ENCODE peak calls at places on chromosomes 12 and 14, in nine cellular contexts. One of them, this sample, is unnamed.

GRCh38 chr12:57627504-57628279 is 5.3 kb downstream of the B4GALNT1 start:
- DNase-seq in nephron progenitor cell: peak; percentile 42
- DNase-seq in MCF 10A: no peak
- DNase-seq in breast epithelium: no peak
- DNase-seq in brain microvascular endothelial cell: no peak
- DNase-seq in lower leg skin: peak; percentile 9
- DNase-seq in pancreas: no peak
- DNase-seq in SK-N-SH: peak; percentile 27
- DNase-seq in CD4-positive, alpha-beta T cell: no peak
- DNase-seq in this sample: peak; percentile 31

GRCh38 chr12:87930033-87930432 is 99.2 kb downstream of the C12orf50 start:
- DNase-seq in nephron progenitor cell: no peak
- DNase-seq in MCF 10A: peak; percentile 56
- DNase-seq in breast epithelium: no peak
- DNase-seq in brain microvascular endothelial cell: peak; percentile 85
- DNase-seq in lower leg skin: no peak
- DNase-seq in pancreas: no peak
- DNase-seq in SK-N-SH: no peak
- DNase-seq in CD4-positive, alpha-beta T cell: no peak
- DNase-seq in this sample: no peak

GRCh38 chr14:28779416-28779941 is 12.9 kb downstream of the FOXG1 start:
- DNase-seq in nephron progenitor cell: no peak
- DNase-seq in MCF 10A: no peak
- DNase-seq in breast epithelium: no peak
- DNase-seq in brain microvascular endothelial cell: no peak
- DNase-seq in lower leg skin: no peak
- DNase-seq in pancreas: no peak
- DNase-seq in SK-N-SH: no peak
- DNase-seq in CD4-positive, alpha-beta T cell: no peak
- DNase-seq in this sample: no peak

GRCh38 chr12:46895726-46896125 is 69.9 kb upstream of the SLC38A4 start:
- DNase-seq in nephron progenitor cell: no peak
- DNase-seq in MCF 10A: no peak
- DNase-seq in breast epithelium: no peak
- DNase-seq in brain microvascular endothelial cell: no peak
- DNase-seq in lower leg skin: no peak
- DNase-seq in pancreas: no peak
- DNase-seq in SK-N-SH: no peak
- DNase-seq in CD4-positive, alpha-beta T cell: no peak
- DNase-seq in this sample: no peak

GRCh38 chr14:104561124-104561531 is 18.4 kb upstream of the C14orf180 start:
- DNase-seq in nephron progenitor cell: no peak
- DNase-seq in MCF 10A: no peak
- DNase-seq in breast epithelium: no peak
- DNase-seq in brain microvascular endothelial cell: no peak
- DNase-seq in lower leg skin: no peak
- DNase-seq in pancreas: no peak
- DNase-seq in SK-N-SH: no peak
- DNase-seq in CD4-positive, alpha-beta T cell: no peak
- DNase-seq in this sample: no peak

GRCh38 chr14:92963301-92964123 is 40.6 kb downstream of the CHGA start:
- DNase-seq in nephron progenitor cell: no peak
- DNase-seq in MCF 10A: no peak
- DNase-seq in breast epithelium: no peak
- DNase-seq in brain microvascular endothelial cell: no peak
- DNase-seq in lower leg skin: no peak
- DNase-seq in pancreas: no peak
- DNase-seq in SK-N-SH: no peak
- DNase-seq in CD4-positive, alpha-beta T cell: no peak
- DNase-seq in this sample: no peak

GRCh38 chr12:67667276-67668073 is 18.9 kb downstream of the DYRK2 start:
- DNase-seq in nephron progenitor cell: no peak
- DNase-seq in MCF 10A: no peak
- DNase-seq in breast epithelium: no peak
- DNase-seq in brain microvascular endothelial cell: no peak
- DNase-seq in lower leg skin: peak; percentile 39
- DNase-seq in pancreas: no peak
- DNase-seq in SK-N-SH: no peak
- DNase-seq in CD4-positive, alpha-beta T cell: no peak
- DNase-seq in this sample: no peak

GRCh38 chr14:35978561-35978960 is 152.4 kb downstream of the BRMS1L start:
- DNase-seq in nephron progenitor cell: no peak
- DNase-seq in MCF 10A: no peak
- DNase-seq in breast epithelium: no peak
- DNase-seq in brain microvascular endothelial cell: no peak
- DNase-seq in lower leg skin: no peak
- DNase-seq in pancreas: no peak
- DNase-seq in SK-N-SH: no peak
- DNase-seq in CD4-positive, alpha-beta T cell: no peak
- DNase-seq in this sample: no peak

GRCh38 chr14:104436047-104436531 is 143.5 kb upstream of the C14orf180 start:
- DNase-seq in nephron progenitor cell: no peak
- DNase-seq in MCF 10A: peak; percentile 13
- DNase-seq in breast epithelium: peak; percentile 48
- DNase-seq in brain microvascular endothelial cell: peak; percentile 16
- DNase-seq in lower leg skin: peak; percentile 23
- DNase-seq in pancreas: peak; percentile 79
- DNase-seq in SK-N-SH: peak; percentile 91
- DNase-seq in CD4-positive, alpha-beta T cell: no peak
- DNase-seq in this sample: no peak

GRCh38 chr12:54159140-54159539 is 29.6 kb downstream of the SMUG1 start:
- DNase-seq in nephron progenitor cell: peak; percentile 68
- DNase-seq in MCF 10A: no peak
- DNase-seq in breast epithelium: no peak
- DNase-seq in brain microvascular endothelial cell: no peak
- DNase-seq in lower leg skin: no peak
- DNase-seq in pancreas: no peak
- DNase-seq in SK-N-SH: peak; percentile 64
- DNase-seq in CD4-positive, alpha-beta T cell: no peak
- DNase-seq in this sample: no peak

GRCh38 chr14:104161601-104162367 is 23.4 kb downstream of the KIF26A start:
- DNase-seq in nephron progenitor cell: no peak
- DNase-seq in MCF 10A: no peak
- DNase-seq in breast epithelium: no peak
- DNase-seq in brain microvascular endothelial cell: no peak
- DNase-seq in lower leg skin: no peak
- DNase-seq in pancreas: no peak
- DNase-seq in SK-N-SH: no peak
- DNase-seq in CD4-positive, alpha-beta T cell: no peak
- DNase-seq in this sample: no peak

GRCh38 chr12:46682148-46682547 is 143.6 kb downstream of the SLC38A4 start:
- DNase-seq in nephron progenitor cell: no peak
- DNase-seq in MCF 10A: no peak
- DNase-seq in breast epithelium: no peak
- DNase-seq in brain microvascular endothelial cell: no peak
- DNase-seq in lower leg skin: no peak
- DNase-seq in pancreas: no peak
- DNase-seq in SK-N-SH: no peak
- DNase-seq in CD4-positive, alpha-beta T cell: no peak
- DNase-seq in this sample: no peak

GRCh38 chr14:93035917-93036651 is 79.6 kb downstream of the ITPK1 start:
- DNase-seq in nephron progenitor cell: peak; percentile 36
- DNase-seq in MCF 10A: peak; percentile 78
- DNase-seq in breast epithelium: no peak
- DNase-seq in brain microvascular endothelial cell: peak; percentile 18
- DNase-seq in lower leg skin: no peak
- DNase-seq in pancreas: no peak
- DNase-seq in SK-N-SH: no peak
- DNase-seq in CD4-positive, alpha-beta T cell: no peak
- DNase-seq in this sample: no peak

DNA sequence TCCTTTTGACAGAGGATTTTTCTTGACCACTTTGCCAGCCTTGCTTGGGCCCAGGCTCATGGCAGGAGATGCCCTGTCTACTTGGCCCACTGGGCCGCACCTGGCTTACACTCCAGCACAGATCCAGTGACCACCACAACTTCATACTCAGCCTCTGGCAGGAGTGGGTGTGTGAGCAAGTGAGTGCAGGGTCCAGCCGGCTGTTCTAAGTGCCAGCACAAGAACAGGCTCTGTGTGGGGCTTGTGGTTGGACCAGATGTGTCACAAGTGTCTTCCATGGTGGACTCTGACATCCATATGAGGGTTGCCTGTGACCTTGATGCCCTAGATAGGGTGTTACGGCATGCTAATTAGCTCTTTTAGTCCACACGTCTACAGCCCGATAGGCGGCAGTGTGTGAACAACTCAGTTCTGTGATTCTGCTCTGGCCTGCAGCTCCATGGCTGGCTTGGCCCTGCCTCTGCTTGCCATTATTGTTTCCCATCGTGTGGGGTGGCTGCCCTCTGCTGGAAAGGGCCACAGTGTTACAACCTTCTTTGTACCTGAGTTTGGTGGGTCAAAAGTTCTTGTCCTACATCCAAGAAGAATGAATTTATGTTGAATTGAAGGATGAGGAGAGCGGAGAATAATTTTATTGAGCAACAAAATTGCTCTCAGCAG is 1089.1 kb downstream of the SLC6A15 start:
- DNase-seq in nephron progenitor cell: peak; percentile 43
- DNase-seq in MCF 10A: peak; percentile 73
- DNase-seq in breast epithelium: no peak
- DNase-seq in brain microvascular endothelial cell: peak; percentile 35
- DNase-seq in lower leg skin: no peak
- DNase-seq in pancreas: no peak
- DNase-seq in SK-N-SH: peak; percentile 12
- DNase-seq in CD4-positive, alpha-beta T cell: no peak
- DNase-seq in this sample: no peak
- TF ChIP-seq CTCF in nephron progenitor cell: peak; percentile 41
- TF ChIP-seq CTCF in MCF 10A: peak; percentile 49
- TF ChIP-seq CTCF in breast epithelium: no peak
- TF ChIP-seq CTCF in brain microvascular endothelial cell: peak; percentile 67
- TF ChIP-seq CTCF in lower leg skin: no peak
- TF ChIP-seq CTCF in pancreas: no peak
- TF ChIP-seq CTCF in SK-N-SH: peak; percentile 53
- TF ChIP-seq CTCF in CD4-positive, alpha-beta T cell: no peak
- TF ChIP-seq CTCF in this sample: no peak

GRCh38 chr12:72476301-72476700 is 204.1 kb downstream of the TRHDE start:
- DNase-seq in nephron progenitor cell: no peak
- DNase-seq in MCF 10A: no peak
- DNase-seq in breast epithelium: no peak
- DNase-seq in brain microvascular endothelial cell: no peak
- DNase-seq in lower leg skin: no peak
- DNase-seq in pancreas: no peak
- DNase-seq in SK-N-SH: no peak
- DNase-seq in CD4-positive, alpha-beta T cell: no peak
- DNase-seq in this sample: no peak

GRCh38 chr12:72467985-72468384 is 195.8 kb downstream of the TRHDE start:
- DNase-seq in nephron progenitor cell: no peak
- DNase-seq in MCF 10A: no peak
- DNase-seq in breast epithelium: no peak
- DNase-seq in brain microvascular endothelial cell: no peak
- DNase-seq in lower leg skin: no peak
- DNase-seq in pancreas: no peak
- DNase-seq in SK-N-SH: no peak
- DNase-seq in CD4-positive, alpha-beta T cell: no peak
- DNase-seq in this sample: no peak

GRCh38 chr12:72468505-72468904 is 196.3 kb downstream of the TRHDE start:
- DNase-seq in nephron progenitor cell: no peak
- DNase-seq in MCF 10A: no peak
- DNase-seq in breast epithelium: no peak
- DNase-seq in brain microvascular endothelial cell: no peak
- DNase-seq in lower leg skin: no peak
- DNase-seq in pancreas: no peak
- DNase-seq in SK-N-SH: no peak
- DNase-seq in CD4-positive, alpha-beta T cell: no peak
- DNase-seq in this sample: no peak

GRCh38 chr12:72471806-72472205 is 199.6 kb downstream of the TRHDE start:
- DNase-seq in nephron progenitor cell: peak; percentile 9
- DNase-seq in MCF 10A: no peak
- DNase-seq in breast epithelium: no peak
- DNase-seq in brain microvascular endothelial cell: no peak
- DNase-seq in lower leg skin: no peak
- DNase-seq in pancreas: no peak
- DNase-seq in SK-N-SH: no peak
- DNase-seq in CD4-positive, alpha-beta T cell: no peak
- DNase-seq in this sample: no peak

GRCh38 chr12:72472350-72472749 is 200.2 kb downstream of the TRHDE start:
- DNase-seq in nephron progenitor cell: no peak
- DNase-seq in MCF 10A: peak; percentile 4
- DNase-seq in breast epithelium: no peak
- DNase-seq in brain microvascular endothelial cell: no peak
- DNase-seq in lower leg skin: no peak
- DNase-seq in pancreas: no peak
- DNase-seq in SK-N-SH: no peak
- DNase-seq in CD4-positive, alpha-beta T cell: no peak
- DNase-seq in this sample: no peak
- TF ChIP-seq CTCF in nephron progenitor cell: no peak
- TF ChIP-seq CTCF in MCF 10A: peak; percentile 20
- TF ChIP-seq CTCF in breast epithelium: no peak
- TF ChIP-seq CTCF in brain microvascular endothelial cell: no peak
- TF ChIP-seq CTCF in lower leg skin: no peak
- TF ChIP-seq CTCF in pancreas: no peak
- TF ChIP-seq CTCF in SK-N-SH: no peak
- TF ChIP-seq CTCF in CD4-positive, alpha-beta T cell: no peak
- TF ChIP-seq CTCF in this sample: no peak

GRCh38 chr12:93441111-93441616 is 583 bp downstream of the UBE2N start:
- DNase-seq in nephron progenitor cell: no peak
- DNase-seq in MCF 10A: peak; percentile 30
- DNase-seq in breast epithelium: no peak
- DNase-seq in brain microvascular endothelial cell: no peak
- DNase-seq in lower leg skin: no peak
- DNase-seq in pancreas: peak; percentile 69
- DNase-seq in SK-N-SH: peak; percentile 68
- DNase-seq in CD4-positive, alpha-beta T cell: peak; percentile 20
- DNase-seq in this sample: no peak

GRCh38 chr12:93440043-93440835 is 1.5 kb downstream of the UBE2N start:
- DNase-seq in nephron progenitor cell: no peak
- DNase-seq in MCF 10A: no peak
- DNase-seq in breast epithelium: no peak
- DNase-seq in brain microvascular endothelial cell: no peak
- DNase-seq in lower leg skin: no peak
- DNase-seq in pancreas: no peak
- DNase-seq in SK-N-SH: no peak
- DNase-seq in CD4-positive, alpha-beta T cell: no peak
- DNase-seq in this sample: no peak

GRCh38 chr12:93441617-93442410 is at the start of gene UBE2N:
- DNase-seq in nephron progenitor cell: peak; percentile 98
- DNase-seq in MCF 10A: peak; percentile 93
- DNase-seq in breast epithelium: peak; percentile 98
- DNase-seq in brain microvascular endothelial cell: peak; percentile 91
- DNase-seq in lower leg skin: peak; percentile 94
- DNase-seq in pancreas: peak; percentile 98
- DNase-seq in SK-N-SH: peak; percentile 98
- DNase-seq in CD4-positive, alpha-beta T cell: peak; percentile 92
- DNase-seq in this sample: peak; percentile 99

GRCh38 chr12:93443576-93443975 is 1.8 kb upstream of the UBE2N start:
- DNase-seq in nephron progenitor cell: no peak
- DNase-seq in MCF 10A: no peak
- DNase-seq in breast epithelium: no peak
- DNase-seq in brain microvascular endothelial cell: no peak
- DNase-seq in lower leg skin: peak; percentile 25
- DNase-seq in pancreas: no peak
- DNase-seq in SK-N-SH: no peak
- DNase-seq in CD4-positive, alpha-beta T cell: no peak
- DNase-seq in this sample: no peak

GRCh38 chr12:93442411-93443340 is 929 bp upstream of the UBE2N start:
- DNase-seq in nephron progenitor cell: no peak
- DNase-seq in MCF 10A: no peak
- DNase-seq in breast epithelium: no peak
- DNase-seq in brain microvascular endothelial cell: no peak
- DNase-seq in lower leg skin: no peak
- DNase-seq in pancreas: no peak
- DNase-seq in SK-N-SH: no peak
- DNase-seq in CD4-positive, alpha-beta T cell: no peak
- DNase-seq in this sample: no peak
- TF ChIP-seq CTCF in nephron progenitor cell: no peak
- TF ChIP-seq CTCF in MCF 10A: no peak
- TF ChIP-seq CTCF in breast epithelium: no peak
- TF ChIP-seq CTCF in brain microvascular endothelial cell: peak; percentile 18
- TF ChIP-seq CTCF in lower leg skin: no peak
- TF ChIP-seq CTCF in pancreas: no peak
- TF ChIP-seq CTCF in SK-N-SH: no peak
- TF ChIP-seq CTCF in CD4-positive, alpha-beta T cell: no peak
- TF ChIP-seq CTCF in this sample: no peak

GRCh38 chr12:12985817-12986408 is 14.2 kb downstream of the HEBP1 start:
- DNase-seq in nephron progenitor cell: peak; percentile 26
- DNase-seq in MCF 10A: peak; percentile 55
- DNase-seq in breast epithelium: no peak
- DNase-seq in brain microvascular endothelial cell: peak; percentile 37
- DNase-seq in lower leg skin: no peak
- DNase-seq in pancreas: no peak
- DNase-seq in SK-N-SH: peak; percentile 31
- DNase-seq in CD4-positive, alpha-beta T cell: no peak
- DNase-seq in this sample: no peak
- TF ChIP-seq CTCF in nephron progenitor cell: peak; percentile 51
- TF ChIP-seq CTCF in MCF 10A: peak; percentile 30
- TF ChIP-seq CTCF in breast epithelium: no peak
- TF ChIP-seq CTCF in brain microvascular endothelial cell: peak; percentile 74
- TF ChIP-seq CTCF in lower leg skin: no peak
- TF ChIP-seq CTCF in pancreas: no peak
- TF ChIP-seq CTCF in SK-N-SH: peak; percentile 63
- TF ChIP-seq CTCF in CD4-positive, alpha-beta T cell: no peak
- TF ChIP-seq CTCF in this sample: no peak

This sample was measured in activated B cell treated with CpG ODN at 0.5 μM for 24 hours.